ENCODE peak calls at places on chromosomes 16 and 17, in ten cellular contexts. One of them, this sample, is unnamed.

GRCh38 chr17:70208825-70209555 is 39.7 kb downstream of the KCNJ2 start:
- DNase-seq in activated CD4-positive, alpha-beta T cell treated with anti-CD3 and anti-CD28 coated beads, Interleukin-2, amount 50 U/mL, for 48 hours: no peak
- DNase-seq in lower lobe of right lung: no peak
- DNase-seq in erythroblast: no peak
- DNase-seq in IMR-90: no peak
- DNase-seq in CD8-positive, alpha-beta memory T cell: no peak
- DNase-seq in stimulated activated CD4-positive, alpha-beta T cell treated with anti-CD3 and anti-CD28 coated beads, Interleukin-1b, Interleukin-23, amount 100 ng/mL, for 24 hours: no peak
- DNase-seq in HT1080: no peak
- DNase-seq in RCC 7860: no peak
- DNase-seq in fibroblast of mammary gland: no peak
- DNase-seq in this sample: no peak

GRCh38 chr16:11315499-11315898 is 29.8 kb upstream of the RMI2 start:
- DNase-seq in activated CD4-positive, alpha-beta T cell treated with anti-CD3 and anti-CD28 coated beads, Interleukin-2, amount 50 U/mL, for 48 hours: no peak
- DNase-seq in lower lobe of right lung: no peak
- DNase-seq in erythroblast: no peak
- DNase-seq in IMR-90: peak; percentile 68
- DNase-seq in CD8-positive, alpha-beta memory T cell: no peak
- DNase-seq in stimulated activated CD4-positive, alpha-beta T cell treated with anti-CD3 and anti-CD28 coated beads, Interleukin-1b, Interleukin-23, amount 100 ng/mL, for 24 hours: no peak
- DNase-seq in HT1080: peak; percentile 88
- DNase-seq in RCC 7860: peak; percentile 95
- DNase-seq in fibroblast of mammary gland: no peak
- DNase-seq in this sample: no peak

GRCh38 chr17:43613911-43614310 is 47.8 kb downstream of the MEOX1 start:
- DNase-seq in activated CD4-positive, alpha-beta T cell treated with anti-CD3 and anti-CD28 coated beads, Interleukin-2, amount 50 U/mL, for 48 hours: no peak
- DNase-seq in lower lobe of right lung: no peak
- DNase-seq in erythroblast: no peak
- DNase-seq in IMR-90: no peak
- DNase-seq in CD8-positive, alpha-beta memory T cell: no peak
- DNase-seq in stimulated activated CD4-positive, alpha-beta T cell treated with anti-CD3 and anti-CD28 coated beads, Interleukin-1b, Interleukin-23, amount 100 ng/mL, for 24 hours: no peak
- DNase-seq in HT1080: no peak
- DNase-seq in RCC 7860: no peak
- DNase-seq in fibroblast of mammary gland: no peak
- DNase-seq in this sample: no peak

GRCh38 chr16:89598199-89598598 is 15.2 kb upstream of the DPEP1 start:
- DNase-seq in activated CD4-positive, alpha-beta T cell treated with anti-CD3 and anti-CD28 coated beads, Interleukin-2, amount 50 U/mL, for 48 hours: no peak
- DNase-seq in lower lobe of right lung: no peak
- DNase-seq in erythroblast: peak; percentile 25
- DNase-seq in IMR-90: peak; percentile 43
- DNase-seq in CD8-positive, alpha-beta memory T cell: no peak
- DNase-seq in stimulated activated CD4-positive, alpha-beta T cell treated with anti-CD3 and anti-CD28 coated beads, Interleukin-1b, Interleukin-23, amount 100 ng/mL, for 24 hours: no peak
- DNase-seq in HT1080: no peak
- DNase-seq in RCC 7860: no peak
- DNase-seq in fibroblast of mammary gland: peak; percentile 58
- DNase-seq in this sample: no peak

GRCh38 chr17:82684207-82684903 is 14.1 kb downstream of the RAB40B start:
- DNase-seq in activated CD4-positive, alpha-beta T cell treated with anti-CD3 and anti-CD28 coated beads, Interleukin-2, amount 50 U/mL, for 48 hours: no peak
- DNase-seq in lower lobe of right lung: no peak
- DNase-seq in erythroblast: no peak
- DNase-seq in IMR-90: no peak
- DNase-seq in CD8-positive, alpha-beta memory T cell: no peak
- DNase-seq in stimulated activated CD4-positive, alpha-beta T cell treated with anti-CD3 and anti-CD28 coated beads, Interleukin-1b, Interleukin-23, amount 100 ng/mL, for 24 hours: no peak
- DNase-seq in HT1080: no peak
- DNase-seq in RCC 7860: peak; percentile 38
- DNase-seq in fibroblast of mammary gland: peak; percentile 32
- DNase-seq in this sample: no peak

GRCh38 chr17:30996481-30996880 is 25.6 kb downstream of the RNF135 start:
- DNase-seq in activated CD4-positive, alpha-beta T cell treated with anti-CD3 and anti-CD28 coated beads, Interleukin-2, amount 50 U/mL, for 48 hours: no peak
- DNase-seq in lower lobe of right lung: no peak
- DNase-seq in erythroblast: no peak
- DNase-seq in IMR-90: no peak
- DNase-seq in CD8-positive, alpha-beta memory T cell: no peak
- DNase-seq in stimulated activated CD4-positive, alpha-beta T cell treated with anti-CD3 and anti-CD28 coated beads, Interleukin-1b, Interleukin-23, amount 100 ng/mL, for 24 hours: no peak
- DNase-seq in HT1080: no peak
- DNase-seq in RCC 7860: peak; percentile 46
- DNase-seq in fibroblast of mammary gland: no peak
- DNase-seq in this sample: no peak

GRCh38 chr17:76472726-76473125 is 5.3 kb downstream of the AANAT start:
- DNase-seq in activated CD4-positive, alpha-beta T cell treated with anti-CD3 and anti-CD28 coated beads, Interleukin-2, amount 50 U/mL, for 48 hours: no peak
- DNase-seq in lower lobe of right lung: no peak
- DNase-seq in erythroblast: no peak
- DNase-seq in IMR-90: no peak
- DNase-seq in CD8-positive, alpha-beta memory T cell: no peak
- DNase-seq in stimulated activated CD4-positive, alpha-beta T cell treated with anti-CD3 and anti-CD28 coated beads, Interleukin-1b, Interleukin-23, amount 100 ng/mL, for 24 hours: no peak
- DNase-seq in HT1080: no peak
- DNase-seq in RCC 7860: no peak
- DNase-seq in fibroblast of mammary gland: no peak
- DNase-seq in this sample: no peak

GRCh38 chr16:5451641-5452040 is 354.0 kb upstream of the EEF2KMT start:
- DNase-seq in activated CD4-positive, alpha-beta T cell treated with anti-CD3 and anti-CD28 coated beads, Interleukin-2, amount 50 U/mL, for 48 hours: no peak
- DNase-seq in lower lobe of right lung: no peak
- DNase-seq in erythroblast: no peak
- DNase-seq in IMR-90: no peak
- DNase-seq in CD8-positive, alpha-beta memory T cell: no peak
- DNase-seq in stimulated activated CD4-positive, alpha-beta T cell treated with anti-CD3 and anti-CD28 coated beads, Interleukin-1b, Interleukin-23, amount 100 ng/mL, for 24 hours: no peak
- DNase-seq in HT1080: no peak
- DNase-seq in RCC 7860: no peak
- DNase-seq in fibroblast of mammary gland: no peak
- DNase-seq in this sample: no peak

GRCh38 chr17:75516619-75517276 is 420 bp downstream of the TSEN54 start:
- DNase-seq in activated CD4-positive, alpha-beta T cell treated with anti-CD3 and anti-CD28 coated beads, Interleukin-2, amount 50 U/mL, for 48 hours: peak; percentile 44
- DNase-seq in lower lobe of right lung: peak; percentile 67
- DNase-seq in erythroblast: peak; percentile 73
- DNase-seq in IMR-90: no peak
- DNase-seq in CD8-positive, alpha-beta memory T cell: peak; percentile 62
- DNase-seq in stimulated activated CD4-positive, alpha-beta T cell treated with anti-CD3 and anti-CD28 coated beads, Interleukin-1b, Interleukin-23, amount 100 ng/mL, for 24 hours: no peak
- DNase-seq in HT1080: no peak
- DNase-seq in RCC 7860: no peak
- DNase-seq in fibroblast of mammary gland: no peak
- DNase-seq in this sample: no peak

GRCh38 chr17:61837175-61838051 is 25.9 kb downstream of the BRIP1 start:
- DNase-seq in activated CD4-positive, alpha-beta T cell treated with anti-CD3 and anti-CD28 coated beads, Interleukin-2, amount 50 U/mL, for 48 hours: peak; percentile 47
- DNase-seq in lower lobe of right lung: peak; percentile 56
- DNase-seq in erythroblast: peak; percentile 83
- DNase-seq in IMR-90: peak; percentile 81
- DNase-seq in CD8-positive, alpha-beta memory T cell: peak; percentile 58
- DNase-seq in stimulated activated CD4-positive, alpha-beta T cell treated with anti-CD3 and anti-CD28 coated beads, Interleukin-1b, Interleukin-23, amount 100 ng/mL, for 24 hours: peak; percentile 36
- DNase-seq in HT1080: peak; percentile 39
- DNase-seq in RCC 7860: peak; percentile 34
- DNase-seq in fibroblast of mammary gland: peak; percentile 82
- DNase-seq in this sample: peak; percentile 30

GRCh38 chr16:1256874-1257322 is 1.0 kb downstream of the TPSD1 start:
- DNase-seq in activated CD4-positive, alpha-beta T cell treated with anti-CD3 and anti-CD28 coated beads, Interleukin-2, amount 50 U/mL, for 48 hours: no peak
- DNase-seq in lower lobe of right lung: no peak
- DNase-seq in erythroblast: no peak
- DNase-seq in IMR-90: no peak
- DNase-seq in CD8-positive, alpha-beta memory T cell: no peak
- DNase-seq in stimulated activated CD4-positive, alpha-beta T cell treated with anti-CD3 and anti-CD28 coated beads, Interleukin-1b, Interleukin-23, amount 100 ng/mL, for 24 hours: no peak
- DNase-seq in HT1080: no peak
- DNase-seq in RCC 7860: no peak
- DNase-seq in fibroblast of mammary gland: no peak
- DNase-seq in this sample: no peak

GRCh38 chr17:77475012-77475976 is 334.5 kb downstream of the SEC14L1 start:
- DNase-seq in activated CD4-positive, alpha-beta T cell treated with anti-CD3 and anti-CD28 coated beads, Interleukin-2, amount 50 U/mL, for 48 hours: peak; percentile 79
- DNase-seq in lower lobe of right lung: no peak
- DNase-seq in erythroblast: no peak
- DNase-seq in IMR-90: peak; percentile 95
- DNase-seq in CD8-positive, alpha-beta memory T cell: peak; percentile 79
- DNase-seq in stimulated activated CD4-positive, alpha-beta T cell treated with anti-CD3 and anti-CD28 coated beads, Interleukin-1b, Interleukin-23, amount 100 ng/mL, for 24 hours: no peak
- DNase-seq in HT1080: peak; percentile 53
- DNase-seq in RCC 7860: peak; percentile 87
- DNase-seq in fibroblast of mammary gland: peak; percentile 91
- DNase-seq in this sample: no peak

GRCh38 chr17:74571894-74572293 is 4.6 kb upstream of the CD300H start:
- DNase-seq in activated CD4-positive, alpha-beta T cell treated with anti-CD3 and anti-CD28 coated beads, Interleukin-2, amount 50 U/mL, for 48 hours: no peak
- DNase-seq in lower lobe of right lung: no peak
- DNase-seq in erythroblast: no peak
- DNase-seq in IMR-90: no peak
- DNase-seq in CD8-positive, alpha-beta memory T cell: no peak
- DNase-seq in stimulated activated CD4-positive, alpha-beta T cell treated with anti-CD3 and anti-CD28 coated beads, Interleukin-1b, Interleukin-23, amount 100 ng/mL, for 24 hours: no peak
- DNase-seq in HT1080: no peak
- DNase-seq in RCC 7860: no peak
- DNase-seq in fibroblast of mammary gland: no peak
- DNase-seq in this sample: peak; percentile 12

GRCh38 chr17:72624652-72625051 is 467.8 kb downstream of the SLC39A11 start:
- DNase-seq in activated CD4-positive, alpha-beta T cell treated with anti-CD3 and anti-CD28 coated beads, Interleukin-2, amount 50 U/mL, for 48 hours: no peak
- DNase-seq in lower lobe of right lung: no peak
- DNase-seq in erythroblast: no peak
- DNase-seq in IMR-90: no peak
- DNase-seq in CD8-positive, alpha-beta memory T cell: no peak
- DNase-seq in stimulated activated CD4-positive, alpha-beta T cell treated with anti-CD3 and anti-CD28 coated beads, Interleukin-1b, Interleukin-23, amount 100 ng/mL, for 24 hours: no peak
- DNase-seq in HT1080: no peak
- DNase-seq in RCC 7860: no peak
- DNase-seq in fibroblast of mammary gland: no peak
- DNase-seq in this sample: no peak

GRCh38 chr17:57478433-57478832 is 222.1 kb downstream of the MSI2 start:
- DNase-seq in activated CD4-positive, alpha-beta T cell treated with anti-CD3 and anti-CD28 coated beads, Interleukin-2, amount 50 U/mL, for 48 hours: no peak
- DNase-seq in lower lobe of right lung: no peak
- DNase-seq in erythroblast: no peak
- DNase-seq in IMR-90: no peak
- DNase-seq in CD8-positive, alpha-beta memory T cell: no peak
- DNase-seq in stimulated activated CD4-positive, alpha-beta T cell treated with anti-CD3 and anti-CD28 coated beads, Interleukin-1b, Interleukin-23, amount 100 ng/mL, for 24 hours: no peak
- DNase-seq in HT1080: no peak
- DNase-seq in RCC 7860: no peak
- DNase-seq in fibroblast of mammary gland: peak; percentile 49
- DNase-seq in this sample: no peak

GRCh38 chr17:37327341-37328090 is 48.3 kb upstream of the C17orf78 start:
- DNase-seq in activated CD4-positive, alpha-beta T cell treated with anti-CD3 and anti-CD28 coated beads, Interleukin-2, amount 50 U/mL, for 48 hours: no peak
- DNase-seq in lower lobe of right lung: no peak
- DNase-seq in erythroblast: no peak
- DNase-seq in IMR-90: peak; percentile 94
- DNase-seq in CD8-positive, alpha-beta memory T cell: no peak
- DNase-seq in stimulated activated CD4-positive, alpha-beta T cell treated with anti-CD3 and anti-CD28 coated beads, Interleukin-1b, Interleukin-23, amount 100 ng/mL, for 24 hours: no peak
- DNase-seq in HT1080: no peak
- DNase-seq in RCC 7860: peak; percentile 78
- DNase-seq in fibroblast of mammary gland: peak; percentile 87
- DNase-seq in this sample: no peak

GRCh38 chr17:83124871-83125514 is 45.6 kb downstream of the METRNL start:
- DNase-seq in activated CD4-positive, alpha-beta T cell treated with anti-CD3 and anti-CD28 coated beads, Interleukin-2, amount 50 U/mL, for 48 hours: no peak
- DNase-seq in lower lobe of right lung: peak; percentile 41
- DNase-seq in erythroblast: no peak
- DNase-seq in IMR-90: no peak
- DNase-seq in CD8-positive, alpha-beta memory T cell: peak; percentile 83
- DNase-seq in stimulated activated CD4-positive, alpha-beta T cell treated with anti-CD3 and anti-CD28 coated beads, Interleukin-1b, Interleukin-23, amount 100 ng/mL, for 24 hours: no peak
- DNase-seq in HT1080: no peak
- DNase-seq in RCC 7860: no peak
- DNase-seq in fibroblast of mammary gland: no peak
- DNase-seq in this sample: no peak

GRCh38 chr17:45143767-45144198 is 4.5 kb upstream of the HEXIM1 start:
- DNase-seq in activated CD4-positive, alpha-beta T cell treated with anti-CD3 and anti-CD28 coated beads, Interleukin-2, amount 50 U/mL, for 48 hours: peak; percentile 43
- DNase-seq in lower lobe of right lung: peak; percentile 78
- DNase-seq in erythroblast: peak; percentile 60
- DNase-seq in IMR-90: peak; percentile 80
- DNase-seq in CD8-positive, alpha-beta memory T cell: no peak
- DNase-seq in stimulated activated CD4-positive, alpha-beta T cell treated with anti-CD3 and anti-CD28 coated beads, Interleukin-1b, Interleukin-23, amount 100 ng/mL, for 24 hours: no peak
- DNase-seq in HT1080: no peak
- DNase-seq in RCC 7860: no peak
- DNase-seq in fibroblast of mammary gland: peak; percentile 92
- DNase-seq in this sample: peak; percentile 52

GRCh38 chr16:64225696-64226095 is 896.2 kb downstream of the CDH11 start:
- DNase-seq in activated CD4-positive, alpha-beta T cell treated with anti-CD3 and anti-CD28 coated beads, Interleukin-2, amount 50 U/mL, for 48 hours: no peak
- DNase-seq in lower lobe of right lung: no peak
- DNase-seq in erythroblast: no peak
- DNase-seq in IMR-90: peak; percentile 1
- DNase-seq in CD8-positive, alpha-beta memory T cell: no peak
- DNase-seq in stimulated activated CD4-positive, alpha-beta T cell treated with anti-CD3 and anti-CD28 coated beads, Interleukin-1b, Interleukin-23, amount 100 ng/mL, for 24 hours: no peak
- DNase-seq in HT1080: peak; percentile 40
- DNase-seq in RCC 7860: no peak
- DNase-seq in fibroblast of mammary gland: peak; percentile 8
- DNase-seq in this sample: no peak

GRCh38 chr17:78602246-78602645 is 25.1 kb upstream of the DNAH17 start:
- DNase-seq in activated CD4-positive, alpha-beta T cell treated with anti-CD3 and anti-CD28 coated beads, Interleukin-2, amount 50 U/mL, for 48 hours: no peak
- DNase-seq in lower lobe of right lung: no peak
- DNase-seq in erythroblast: no peak
- DNase-seq in IMR-90: no peak
- DNase-seq in CD8-positive, alpha-beta memory T cell: no peak
- DNase-seq in stimulated activated CD4-positive, alpha-beta T cell treated with anti-CD3 and anti-CD28 coated beads, Interleukin-1b, Interleukin-23, amount 100 ng/mL, for 24 hours: no peak
- DNase-seq in HT1080: no peak
- DNase-seq in RCC 7860: no peak
- DNase-seq in fibroblast of mammary gland: no peak
- DNase-seq in this sample: no peak

GRCh38 chr16:87463722-87464690 is 28.8 kb downstream of the ZCCHC14 start:
- DNase-seq in activated CD4-positive, alpha-beta T cell treated with anti-CD3 and anti-CD28 coated beads, Interleukin-2, amount 50 U/mL, for 48 hours: peak; percentile 57
- DNase-seq in lower lobe of right lung: no peak
- DNase-seq in erythroblast: peak; percentile 43
- DNase-seq in IMR-90: peak; percentile 89
- DNase-seq in CD8-positive, alpha-beta memory T cell: no peak
- DNase-seq in stimulated activated CD4-positive, alpha-beta T cell treated with anti-CD3 and anti-CD28 coated beads, Interleukin-1b, Interleukin-23, amount 100 ng/mL, for 24 hours: no peak
- DNase-seq in HT1080: peak; percentile 88
- DNase-seq in RCC 7860: peak; percentile 72
- DNase-seq in fibroblast of mammary gland: peak; percentile 88
- DNase-seq in this sample: no peak

GRCh38 chr16:1377406-1378010 is 25.8 kb downstream of the GNPTG start:
- DNase-seq in activated CD4-positive, alpha-beta T cell treated with anti-CD3 and anti-CD28 coated beads, Interleukin-2, amount 50 U/mL, for 48 hours: no peak
- DNase-seq in lower lobe of right lung: no peak
- DNase-seq in erythroblast: no peak
- DNase-seq in IMR-90: no peak
- DNase-seq in CD8-positive, alpha-beta memory T cell: no peak
- DNase-seq in stimulated activated CD4-positive, alpha-beta T cell treated with anti-CD3 and anti-CD28 coated beads, Interleukin-1b, Interleukin-23, amount 100 ng/mL, for 24 hours: no peak
- DNase-seq in HT1080: no peak
- DNase-seq in RCC 7860: no peak
- DNase-seq in fibroblast of mammary gland: no peak
- DNase-seq in this sample: no peak

GRCh38 chr16:22945361-22945760 is 131.4 kb downstream of the HS3ST2 start:
- DNase-seq in activated CD4-positive, alpha-beta T cell treated with anti-CD3 and anti-CD28 coated beads, Interleukin-2, amount 50 U/mL, for 48 hours: no peak
- DNase-seq in lower lobe of right lung: no peak
- DNase-seq in erythroblast: no peak
- DNase-seq in IMR-90: no peak
- DNase-seq in CD8-positive, alpha-beta memory T cell: no peak
- DNase-seq in stimulated activated CD4-positive, alpha-beta T cell treated with anti-CD3 and anti-CD28 coated beads, Interleukin-1b, Interleukin-23, amount 100 ng/mL, for 24 hours: no peak
- DNase-seq in HT1080: no peak
- DNase-seq in RCC 7860: no peak
- DNase-seq in fibroblast of mammary gland: peak; percentile 18
- DNase-seq in this sample: no peak

GRCh38 chr16:27959914-27960313 is 103.6 kb downstream of the GSG1L start:
- DNase-seq in activated CD4-positive, alpha-beta T cell treated with anti-CD3 and anti-CD28 coated beads, Interleukin-2, amount 50 U/mL, for 48 hours: no peak
- DNase-seq in lower lobe of right lung: no peak
- DNase-seq in erythroblast: no peak
- DNase-seq in IMR-90: no peak
- DNase-seq in CD8-positive, alpha-beta memory T cell: no peak
- DNase-seq in stimulated activated CD4-positive, alpha-beta T cell treated with anti-CD3 and anti-CD28 coated beads, Interleukin-1b, Interleukin-23, amount 100 ng/mL, for 24 hours: no peak
- DNase-seq in HT1080: no peak
- DNase-seq in RCC 7860: no peak
- DNase-seq in fibroblast of mammary gland: no peak
- DNase-seq in this sample: no peak

GRCh38 chr16:6189216-6189615 is 1091.6 kb upstream of the EEF2KMT start:
- DNase-seq in activated CD4-positive, alpha-beta T cell treated with anti-CD3 and anti-CD28 coated beads, Interleukin-2, amount 50 U/mL, for 48 hours: no peak
- DNase-seq in lower lobe of right lung: no peak
- DNase-seq in erythroblast: no peak
- DNase-seq in IMR-90: no peak
- DNase-seq in CD8-positive, alpha-beta memory T cell: no peak
- DNase-seq in stimulated activated CD4-positive, alpha-beta T cell treated with anti-CD3 and anti-CD28 coated beads, Interleukin-1b, Interleukin-23, amount 100 ng/mL, for 24 hours: no peak
- DNase-seq in HT1080: no peak
- DNase-seq in RCC 7860: no peak
- DNase-seq in fibroblast of mammary gland: no peak
- DNase-seq in this sample: no peak

GRCh38 chr16:71723537-71724319 is 773 bp downstream of the PHLPP2 start:
- DNase-seq in activated CD4-positive, alpha-beta T cell treated with anti-CD3 and anti-CD28 coated beads, Interleukin-2, amount 50 U/mL, for 48 hours: peak; percentile 73
- DNase-seq in lower lobe of right lung: peak; percentile 80
- DNase-seq in erythroblast: peak; percentile 91
- DNase-seq in IMR-90: peak; percentile 49
- DNase-seq in CD8-positive, alpha-beta memory T cell: peak; percentile 85
- DNase-seq in stimulated activated CD4-positive, alpha-beta T cell treated with anti-CD3 and anti-CD28 coated beads, Interleukin-1b, Interleukin-23, amount 100 ng/mL, for 24 hours: peak; percentile 68
- DNase-seq in HT1080: peak; percentile 36
- DNase-seq in RCC 7860: peak; percentile 44
- DNase-seq in fibroblast of mammary gland: peak; percentile 41
- DNase-seq in this sample: no peak

GRCh38 chr17:78896091-78896833 is 6.7 kb downstream of the CEP295NL start:
- DNase-seq in activated CD4-positive, alpha-beta T cell treated with anti-CD3 and anti-CD28 coated beads, Interleukin-2, amount 50 U/mL, for 48 hours: no peak
- DNase-seq in lower lobe of right lung: no peak
- DNase-seq in erythroblast: no peak
- DNase-seq in IMR-90: no peak
- DNase-seq in CD8-positive, alpha-beta memory T cell: no peak
- DNase-seq in stimulated activated CD4-positive, alpha-beta T cell treated with anti-CD3 and anti-CD28 coated beads, Interleukin-1b, Interleukin-23, amount 100 ng/mL, for 24 hours: no peak
- DNase-seq in HT1080: no peak
- DNase-seq in RCC 7860: no peak
- DNase-seq in fibroblast of mammary gland: no peak
- DNase-seq in this sample: no peak

GRCh38 chr17:29160253-29160652 is 19.9 kb downstream of the MYO18A start:
- DNase-seq in activated CD4-positive, alpha-beta T cell treated with anti-CD3 and anti-CD28 coated beads, Interleukin-2, amount 50 U/mL, for 48 hours: no peak
- DNase-seq in lower lobe of right lung: no peak
- DNase-seq in erythroblast: no peak
- DNase-seq in IMR-90: no peak
- DNase-seq in CD8-positive, alpha-beta memory T cell: no peak
- DNase-seq in stimulated activated CD4-positive, alpha-beta T cell treated with anti-CD3 and anti-CD28 coated beads, Interleukin-1b, Interleukin-23, amount 100 ng/mL, for 24 hours: no peak
- DNase-seq in HT1080: no peak
- DNase-seq in RCC 7860: no peak
- DNase-seq in fibroblast of mammary gland: no peak
- DNase-seq in this sample: no peak

This sample was measured in foreskin keratinocyte.